ENCODE peak calls at places on chromosomes 5 and 9, in four cellular contexts. F is substantia nigra, R is mammary epithelial cell, B is WTC11. J is an unnamed sample.

GRCh38 chr9:33506626-33507370 is 17.3 kb upstream of the ANKRD18B start:
- DNase-seq in F (no peak), R (peak; percentile 99), B (no peak), J (no peak)

GRCh38 chr5:132459983-132460834 is 30.4 kb downstream of the IRF1 start:
- DNase-seq in F (no peak), R (no peak), B (no peak), J (no peak)

GRCh38 chr9:85943757-85944430 is 2.9 kb downstream of the NAA35 start:
- DNase-seq in F (no peak), R (no peak), B (no peak), J (no peak)

GRCh38 chr9:123167474-123167873 is 100.9 kb downstream of the STRBP start:
- DNase-seq in F (no peak), R (no peak), B (no peak), J (no peak)

GRCh38 chr9:27457445-27457844 is 66.6 kb upstream of the IFNK start:
- DNase-seq in F (no peak), R (no peak), B (peak; percentile 44), J (no peak)

GRCh38 chr9:77215874-77216273 is 38.5 kb downstream of the VPS13A start:
- DNase-seq in F (no peak), R (no peak), B (no peak), J (peak; percentile 8)

GRCh38 chr9:70044450-70045307 is 1.0 kb downstream of the MAMDC2 start:
- DNase-seq in F (no peak), R (peak; percentile 78), B (peak; percentile 44), J (peak; percentile 44)

GRCh38 chr9:134968011-134968822 is 50.5 kb upstream of the FCN1 start:
- DNase-seq in F (no peak), R (no peak), B (no peak), J (no peak)

GRCh38 chr9:25830381-25830780 is 152.1 kb upstream of the TUSC1 start:
- DNase-seq in F (no peak), R (no peak), B (no peak), J (no peak)

GRCh38 chr5:173796746-173797495 is 91.2 kb upstream of the CPEB4 start:
- DNase-seq in F (no peak), R (no peak), B (no peak), J (no peak)

GRCh38 chr9:123360161-123361085 is 4.4 kb downstream of the CRB2 start:
- DNase-seq in F (no peak), R (no peak), B (peak; percentile 98), J (no peak)

GRCh38 chr5:31663519-31663918 is 24.6 kb downstream of the PDZD2 start:
- DNase-seq in F (no peak), R (no peak), B (no peak), J (no peak)

GRCh38 chr5:113489299-113489698 is 1.0 kb upstream of the MCC start:
- DNase-seq in F (no peak), R (peak; percentile 100), B (no peak), J (no peak)

GRCh38 chr5:142201471-142201887 is 92.9 kb downstream of the NDFIP1 start:
- DNase-seq in F (no peak), R (peak; percentile 93), B (no peak), J (no peak)

GRCh38 chr5:21774791-21775190 is 1078.4 kb downstream of the CDH12 start:
- DNase-seq in F (no peak), R (peak; percentile 95), B (no peak), J (peak; percentile 1)

GRCh38 chr5:153835891-153836515 is 202.7 kb downstream of the FAM114A2 start:
- DNase-seq in F (no peak), R (no peak), B (no peak), J (no peak)

GRCh38 chr9:96251451-96251850 is 50.5 kb downstream of the HSD17B3 start:
- DNase-seq in F (no peak), R (peak; percentile 32), B (no peak), J (no peak)

GRCh38 chr9:109182550-109182939 is 15.5 kb upstream of the FRRS1L start:
- DNase-seq in F (no peak), R (no peak), B (no peak), J (no peak)

GRCh38 chr5:124474821-124475220 is 271.6 kb downstream of the ZNF608 start:
- DNase-seq in F (no peak), R (no peak), B (no peak), J (no peak)

GRCh38 chr9:27205198-27205597 is 91.8 kb downstream of the EQTN start:
- DNase-seq in F (no peak), R (no peak), B (no peak), J (no peak)

GRCh38 chr9:128819716-128820664 is 1.7 kb downstream of the ENDOG start:
- DNase-seq in F (no peak), R (no peak), B (no peak), J (no peak)

J was measured in frontal cortex.